ENCODE peak calls at places on chromosomes 5 and 9, in five cellular contexts. One of them, this sample, is unnamed.

GRCh38 chr9:113387560-113388230 is 10.9 kb upstream of the HDHD3 start:
- DNase-seq in left ventricle myocardium superior: no peak
- DNase-seq in AML-193: no peak
- DNase-seq in activated effector memory CD4-positive, alpha-beta T cell treated with Interleukin-2 at 50 U/mL for 16 hours: no peak
- DNase-seq in activated T-helper 1 cell treated with Interleukin-2 at 50 U/mL for 16 hours: no peak
- DNase-seq in this sample: no peak

GRCh38 chr5:93224624-93225023 is 356.4 kb downstream of the NR2F1-AS1 start:
- DNase-seq in activated T-helper 1 cell treated with Interleukin-2 at 50 U/mL for 16 hours: no peak
- DNase-seq in left ventricle myocardium superior: no peak
- DNase-seq in activated effector memory CD4-positive, alpha-beta T cell treated with Interleukin-2 at 50 U/mL for 16 hours: no peak
- DNase-seq in AML-193: no peak
- DNase-seq in this sample: no peak

GRCh38 chr9:125659201-125659840 is 47.7 kb downstream of the MAPKAP1 start:
- DNase-seq in left ventricle myocardium superior: no peak
- DNase-seq in activated T-helper 1 cell treated with Interleukin-2 at 50 U/mL for 16 hours: no peak
- DNase-seq in AML-193: no peak
- DNase-seq in activated effector memory CD4-positive, alpha-beta T cell treated with Interleukin-2 at 50 U/mL for 16 hours: no peak
- DNase-seq in this sample: no peak

GRCh38 chr5:81633916-81634315 is 117.0 kb downstream of the SSBP2 start:
- DNase-seq in activated effector memory CD4-positive, alpha-beta T cell treated with Interleukin-2 at 50 U/mL for 16 hours: no peak
- DNase-seq in left ventricle myocardium superior: no peak
- DNase-seq in AML-193: no peak
- DNase-seq in activated T-helper 1 cell treated with Interleukin-2 at 50 U/mL for 16 hours: no peak
- DNase-seq in this sample: peak

GRCh38 chr5:173837654-173838053 is 50.5 kb upstream of the CPEB4 start:
- DNase-seq in left ventricle myocardium superior: no peak
- DNase-seq in activated T-helper 1 cell treated with Interleukin-2 at 50 U/mL for 16 hours: no peak
- DNase-seq in AML-193: no peak
- DNase-seq in activated effector memory CD4-positive, alpha-beta T cell treated with Interleukin-2 at 50 U/mL for 16 hours: no peak
- DNase-seq in this sample: no peak

GRCh38 chr5:55850839-55851674 is at the start of gene IL31RA:
- DNase-seq in AML-193: no peak
- DNase-seq in activated T-helper 1 cell treated with Interleukin-2 at 50 U/mL for 16 hours: no peak
- DNase-seq in activated effector memory CD4-positive, alpha-beta T cell treated with Interleukin-2 at 50 U/mL for 16 hours: no peak
- DNase-seq in left ventricle myocardium superior: no peak
- DNase-seq in this sample: no peak

GRCh38 chr5:74188341-74188740 is 452.2 kb downstream of the ENC1 start:
- DNase-seq in activated effector memory CD4-positive, alpha-beta T cell treated with Interleukin-2 at 50 U/mL for 16 hours: no peak
- DNase-seq in left ventricle myocardium superior: no peak
- DNase-seq in AML-193: no peak
- DNase-seq in activated T-helper 1 cell treated with Interleukin-2 at 50 U/mL for 16 hours: no peak
- DNase-seq in this sample: no peak

GRCh38 chr5:136772541-136772940 is 407.2 kb upstream of the TRPC7 start:
- DNase-seq in AML-193: no peak
- DNase-seq in left ventricle myocardium superior: no peak
- DNase-seq in activated T-helper 1 cell treated with Interleukin-2 at 50 U/mL for 16 hours: no peak
- DNase-seq in activated effector memory CD4-positive, alpha-beta T cell treated with Interleukin-2 at 50 U/mL for 16 hours: no peak
- DNase-seq in this sample: no peak

GRCh38 chr9:114311571-114312512 is 11.1 kb upstream of the ORM1 start:
- DNase-seq in AML-193: no peak
- DNase-seq in left ventricle myocardium superior: no peak
- DNase-seq in activated T-helper 1 cell treated with Interleukin-2 at 50 U/mL for 16 hours: no peak
- DNase-seq in activated effector memory CD4-positive, alpha-beta T cell treated with Interleukin-2 at 50 U/mL for 16 hours: no peak
- DNase-seq in this sample: no peak

This sample was measured in GF-D8.